ENCODE peak calls at places on chromosomes 3 and 15, in five cellular contexts. B is sigmoid colon, J is GM12891, A is HL-60, G is stomach. F is an unnamed sample.

GRCh38 chr3:99945328-99945995 is 127.8 kb downstream of the CMSS1 start:
- DNase-seq in B (no peak), J (no peak), A (no peak), G (peak), F (no peak)

GRCh38 chr3:158168996-158169573 is 59.2 kb downstream of the RSRC1 start:
- DNase-seq in B (no peak), J (no peak), A (no peak), G (no peak), F (no peak)

GRCh38 chr3:160951677-160952487 is 153.3 kb downstream of the B3GALNT1 start:
- DNase-seq in B (no peak), J (no peak), A (no peak), G (no peak), F (no peak)

GRCh38 chr15:94677202-94677790 is 445.9 kb downstream of the MCTP2 start:
- DNase-seq in B (no peak), J (no peak), A (no peak), G (no peak), F (no peak)

GRCh38 chr15:47505712-47506542 is 211.4 kb upstream of the SEMA6D start:
- DNase-seq in B (no peak), J (no peak), A (no peak), G (no peak), F (no peak)

GRCh38 chr3:119469378-119470189 is 821 bp downstream of the POGLUT1 start:
- DNase-seq in B (no peak), J (no peak), A (peak), G (no peak), F (no peak)

GRCh38 chr3:159996018-159996417 is 7.4 kb downstream of the IL12A start:
- DNase-seq in B (no peak), J (no peak), A (no peak), G (no peak), F (no peak)

GRCh38 chr3:160929595-160929994 is 173.6 kb downstream of the PPM1L start:
- DNase-seq in B (peak), J (no peak), A (no peak), G (peak), F (no peak)

GRCh38 chr3:195853930-195854478 is 42.3 kb upstream of the MUC4 start:
- DNase-seq in B (no peak), J (no peak), A (no peak), G (no peak), F (no peak)

GRCh38 chr15:99911824-99912223 is 178.6 kb upstream of the LYSMD4 start:
- DNase-seq in B (no peak), J (no peak), A (peak), G (no peak), F (no peak)

GRCh38 chr15:99907698-99908097 is 174.5 kb upstream of the LYSMD4 start:
- DNase-seq in B (no peak), J (no peak), A (no peak), G (no peak), F (no peak)

GRCh38 chr15:99906793-99907192 is 173.6 kb upstream of the LYSMD4 start:
- DNase-seq in B (no peak), J (no peak), A (no peak), G (no peak), F (no peak)

GRCh38 chr15:99906356-99906755 is 173.1 kb upstream of the LYSMD4 start:
- DNase-seq in B (no peak), J (no peak), A (no peak), G (no peak), F (no peak)

GRCh38 chr15:99909914-99910313 is 176.7 kb upstream of the LYSMD4 start:
- DNase-seq in B (no peak), J (no peak), A (no peak), G (no peak), F (no peak)
- TF ChIP-seq POLR2AphosphoS5 in B (no peak), J (no peak), A (no peak), G (no peak), F (no peak)

GRCh38 chr3:45992820-45993219 is 2.8 kb downstream of the FYCO1 start:
- DNase-seq in B (no peak), J (no peak), A (peak), G (no peak), F (no peak)

GRCh38 chr3:45993421-45994027 is 2.1 kb downstream of the FYCO1 start:
- DNase-seq in B (no peak), J (no peak), A (no peak), G (no peak), F (no peak)

GRCh38 chr3:45994661-45995369 is 809 bp downstream of the FYCO1 start:
- DNase-seq in B (peak), J (no peak), A (peak), G (no peak), F (no peak)

GRCh38 chr3:45997942-45998341 is 2.3 kb upstream of the FYCO1 start:
- DNase-seq in B (no peak), J (no peak), A (no peak), G (no peak), F (no peak)

DNA sequence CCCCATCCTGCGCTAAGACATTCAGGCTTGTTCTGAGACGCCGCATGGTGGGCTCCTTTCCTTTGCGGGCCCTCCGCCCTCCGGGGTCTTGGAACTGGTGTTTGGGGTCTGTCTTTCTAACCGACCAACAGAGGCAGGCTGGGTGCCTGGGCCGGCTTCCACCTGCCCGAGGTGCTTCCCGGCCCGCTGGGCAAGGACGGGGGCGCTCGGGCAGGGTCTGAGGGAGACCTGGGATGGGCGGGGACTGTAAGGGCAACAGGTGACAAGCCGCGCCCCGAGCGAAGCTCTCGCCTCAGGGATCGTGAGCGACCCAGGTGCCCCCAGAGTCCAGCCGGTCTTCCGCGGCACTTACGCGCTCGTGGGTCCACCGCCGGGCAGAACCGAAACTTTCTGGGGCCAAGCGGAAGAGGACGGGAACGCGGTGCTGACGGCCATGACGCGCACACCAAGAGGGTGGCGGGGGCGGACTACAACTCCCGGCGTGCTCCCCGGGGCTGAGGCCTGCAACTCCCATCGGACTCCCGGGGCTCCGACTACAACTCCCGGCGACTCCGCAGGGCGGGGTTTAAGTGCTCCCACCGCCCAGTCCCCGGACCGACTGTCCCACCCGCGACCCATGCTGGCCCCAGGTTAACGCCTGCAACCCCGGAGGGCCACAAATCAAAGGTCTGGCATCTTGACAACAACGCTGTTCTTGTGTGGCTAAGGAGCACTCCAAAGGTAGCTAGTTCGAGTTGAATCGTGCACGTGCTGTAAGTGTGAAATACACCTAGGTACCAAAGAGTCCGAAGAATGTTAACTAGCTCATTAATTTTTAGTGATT is at the start of gene FYCO1:
- DNase-seq in B (peak), J (peak), A (peak), G (peak), F (peak)
- TF ChIP-seq POLR2AphosphoS5 in B (peak), J (no peak), A (peak), G (peak), F (no peak)

DNA sequence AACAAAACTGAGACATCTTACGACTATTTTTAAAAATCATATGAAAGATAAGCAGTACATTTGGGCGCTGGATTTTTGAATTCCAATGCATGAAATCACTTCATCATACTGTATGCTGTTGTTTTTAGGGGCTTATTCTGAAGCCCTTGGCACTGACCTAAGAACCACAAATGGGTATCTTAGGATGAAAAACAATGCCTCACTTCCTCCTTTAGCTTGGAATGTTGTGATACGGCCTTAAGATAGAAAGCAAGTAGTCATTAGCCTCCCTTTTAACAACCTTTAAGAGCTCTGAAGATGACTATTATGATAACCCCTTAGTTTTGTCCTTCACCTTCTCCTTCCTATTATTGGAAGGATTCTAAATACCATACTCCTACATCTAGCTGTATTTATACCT is 289.8 kb downstream of the ARPP21 start:
- DNase-seq in B (no peak), J (no peak), A (no peak), G (no peak), F (no peak)
- TF ChIP-seq POLR2AphosphoS5 in B (no peak), J (no peak), A (no peak), G (no peak), F (no peak)

DNA sequence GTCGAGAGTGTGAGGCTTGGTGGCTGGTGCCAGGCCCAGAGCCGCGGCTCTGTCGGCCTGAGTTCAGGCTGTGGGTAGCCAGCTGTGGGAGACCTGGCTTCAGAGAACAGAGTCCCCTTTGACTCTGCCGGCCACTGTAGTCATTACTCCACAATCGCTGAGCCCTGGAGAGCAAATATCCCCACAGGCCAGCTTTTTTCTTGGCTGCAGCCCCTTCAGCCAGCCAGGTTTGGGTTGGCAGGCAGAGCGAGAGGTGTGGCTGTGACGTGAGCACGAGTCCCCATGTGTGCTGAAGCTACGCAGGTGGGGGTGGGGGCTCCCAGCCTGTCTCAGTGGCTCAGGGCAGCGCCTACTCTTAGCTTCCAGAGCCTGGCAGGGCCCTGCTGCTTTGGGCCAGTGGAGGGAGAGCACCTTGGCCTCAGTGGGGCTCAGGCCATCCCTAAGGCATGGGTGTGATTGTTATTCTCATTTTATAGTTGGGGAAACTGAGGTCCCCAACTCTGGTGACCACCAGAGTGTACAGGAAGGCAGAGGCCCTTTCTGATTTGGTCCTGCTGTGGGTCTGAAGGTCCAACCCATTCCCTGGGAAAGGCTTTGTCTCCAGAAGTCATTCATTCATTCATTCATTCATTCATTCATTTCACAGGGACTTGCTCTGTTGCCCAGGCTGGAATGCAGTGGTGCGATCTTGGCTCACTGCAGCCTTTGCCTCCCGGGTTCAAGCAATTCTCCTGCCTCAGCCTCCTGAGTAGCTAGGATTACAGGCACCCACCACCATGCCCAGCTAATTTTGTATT is 45.7 kb upstream of the LCTL start:
- DNase-seq in B (no peak), J (no peak), A (no peak), G (peak), F (no peak)
- TF ChIP-seq POLR2AphosphoS5 in B (no peak), J (no peak), A (no peak), G (no peak), F (no peak)

DNA sequence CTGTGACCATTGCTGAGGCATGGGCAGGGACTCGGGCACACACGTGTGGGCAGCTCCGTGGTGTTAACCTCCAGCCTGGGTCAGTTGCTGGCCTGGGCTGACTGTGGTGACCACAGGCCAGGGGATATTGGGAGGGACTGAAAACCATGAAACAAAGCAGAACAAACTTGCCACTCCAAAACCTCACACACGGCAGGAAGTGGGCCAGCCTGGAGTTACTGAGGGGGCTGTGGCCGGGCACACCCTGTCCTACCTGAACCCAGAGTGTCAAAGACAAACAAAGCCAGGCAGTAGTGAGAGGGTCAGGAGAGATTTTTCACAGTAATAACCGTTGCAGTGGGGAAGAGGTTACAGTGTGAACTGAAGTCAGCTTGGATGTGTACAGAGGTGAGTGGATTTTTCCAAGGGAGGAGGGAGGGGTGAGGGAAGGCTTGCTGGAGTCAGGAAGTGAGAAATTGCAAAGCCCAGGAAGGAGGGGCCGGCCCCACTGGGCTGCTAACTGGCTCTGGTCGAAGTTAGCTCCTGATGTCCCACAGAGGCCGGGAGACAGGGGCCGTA is 40.0 kb upstream of the ATP10A start:
- DNase-seq in B (peak), J (no peak), A (no peak), G (no peak), F (no peak)
- TF ChIP-seq POLR2AphosphoS5 in B (no peak), J (no peak), A (no peak), G (no peak), F (no peak)